ENCODE peak calls at places on chromosomes 5 and 9, in nine cellular contexts. L is HepG2, B is nephron progenitor cell, U is endothelial cell of umbilical vein, C is H9, F is smooth muscle cell of the brain vasculature, T is pons, J is Peyer's patch, Z is T-cell. S is an unnamed sample.

GRCh38 chr9:127091526-127091925 is 30.9 kb downstream of the ANGPTL2 start:
- DNase-seq in C (no peak), Z (no peak), F (no peak), U (no peak), T (no peak), L (no peak), J (no peak), B (no peak), S (no peak)

GRCh38 chr9:16832101-16832500 is 38.4 kb downstream of the BNC2 start:
- DNase-seq in T (no peak), B (no peak), J (no peak), Z (no peak), C (no peak), F (no peak), U (no peak), L (no peak), S (no peak)

GRCh38 chr5:112586596-112587062 is 151.1 kb upstream of the APC start:
- DNase-seq in J (no peak), B (no peak), Z (no peak), C (peak; percentile 51), T (no peak), U (no peak), F (no peak), L (peak; percentile 58), S (no peak)

GRCh38 chr9:33510264-33511183 is 13.5 kb upstream of the ANKRD18B start:
- DNase-seq in Z (no peak), L (no peak), C (peak; percentile 64), J (peak; percentile 64), U (peak; percentile 78), F (no peak), B (peak; percentile 58), T (peak; percentile 69), S (peak; percentile 47)

GRCh38 chr5:135349441-135349840 is 49.6 kb downstream of the MACROH2A1 start:
- DNase-seq in J (no peak), B (no peak), F (no peak), Z (no peak), C (no peak), T (no peak), L (no peak), U (no peak), S (no peak)

GRCh38 chr9:128787583-128788156 is 617 bp downstream of the TBC1D13 start:
- DNase-seq in F (no peak), Z (no peak), C (no peak), L (no peak), J (no peak), U (peak; percentile 25), T (peak; percentile 19), B (peak; percentile 41), S (no peak)

GRCh38 chr5:69046375-69046957 is 47.3 kb upstream of the SLC30A5 start:
- DNase-seq in Z (no peak), U (no peak), T (no peak), C (no peak), F (no peak), L (peak; percentile 19), J (no peak), B (no peak), S (no peak)

GRCh38 chr5:179606071-179606909 is 17.2 kb downstream of the HNRNPH1 start:
- DNase-seq in C (no peak), L (no peak), B (no peak), U (no peak), J (peak; percentile 44), Z (no peak), T (no peak), F (no peak), S (no peak)

GRCh38 chr9:84072621-84073180 is 92.1 kb downstream of the RMI1 start:
- DNase-seq in U (no peak), B (no peak), T (no peak), F (no peak), C (no peak), Z (no peak), L (no peak), J (no peak), S (no peak)

GRCh38 chr5:105407190-105407589 is 1844.6 kb upstream of the NUDT12 start:
- DNase-seq in Z (no peak), U (no peak), J (no peak), C (no peak), F (no peak), T (no peak), L (no peak), B (no peak), S (no peak)

GRCh38 chr5:40991168-40991980 is 79.8 kb downstream of the MROH2B start:
- DNase-seq in C (no peak), J (no peak), B (no peak), F (peak; percentile 92), L (peak; percentile 94), T (peak; percentile 50), U (peak; percentile 90), Z (no peak), S (no peak)

GRCh38 chr5:179930788-179931473 is 23.2 kb upstream of the TBC1D9B start:
- DNase-seq in L (no peak), J (no peak), U (peak; percentile 11), T (peak; percentile 59), F (peak; percentile 1), C (no peak), B (no peak), Z (no peak), S (no peak)

GRCh38 chr5:32261198-32261597 is 51.5 kb downstream of the MTMR12 start:
- DNase-seq in T (no peak), J (no peak), B (no peak), U (no peak), L (no peak), Z (no peak), F (no peak), C (no peak), S (no peak)

GRCh38 chr5:156475182-156475830 is 148.3 kb downstream of the SGCD start:
- DNase-seq in L (no peak), J (no peak), T (peak; percentile 29), U (no peak), C (no peak), B (no peak), Z (no peak), F (no peak), S (no peak)

GRCh38 chr9:97527626-97528528 is 26.4 kb downstream of the TMOD1 start:
- DNase-seq in Z (no peak), B (peak; percentile 26), L (no peak), F (no peak), J (no peak), T (no peak), C (peak; percentile 58), U (no peak), S (no peak)

GRCh38 chr5:149135536-149136201 is 5.6 kb upstream of the ABLIM3 start:
- DNase-seq in T (no peak), B (no peak), C (no peak), F (no peak), L (no peak), Z (no peak), U (peak; percentile 89), J (no peak), S (peak; percentile 61)

GRCh38 chr9:128689293-128689770 is 310 bp downstream of the SET start:
- DNase-seq in B (no peak), Z (peak; percentile 36), L (no peak), T (no peak), C (peak; percentile 33), U (no peak), J (no peak), F (no peak), S (no peak)

GRCh38 chr5:15787676-15788075 is 287.7 kb downstream of the FBXL7 start:
- DNase-seq in T (no peak), J (no peak), C (no peak), F (no peak), U (no peak), L (no peak), Z (no peak), B (no peak), S (peak; percentile 19)

GRCh38 chr5:1396029-1396816 is 49.0 kb downstream of the SLC6A3 start:
- DNase-seq in T (no peak), B (no peak), C (no peak), J (no peak), Z (no peak), F (no peak), U (no peak), L (no peak), S (no peak)

GRCh38 chr5:111628901-111629300 is 116.6 kb upstream of the STARD4 start:
- DNase-seq in F (no peak), L (no peak), Z (no peak), C (no peak), J (no peak), B (no peak), U (no peak), T (no peak), S (peak; percentile 21)

GRCh38 chr5:18732556-18733479 is 1098.6 kb downstream of the TAF11L14 start:
- DNase-seq in C (no peak), Z (no peak), L (no peak), J (no peak), T (no peak), F (no peak), U (no peak), B (no peak), S (no peak)

GRCh38 chr5:174843263-174844250 is 119.2 kb downstream of the MSX2 start:
- DNase-seq in J (no peak), F (no peak), C (peak; percentile 33), L (no peak), B (no peak), T (no peak), U (no peak), Z (no peak), S (no peak)

GRCh38 chr5:52996966-52997365 is 7.8 kb downstream of the ITGA2 start:
- DNase-seq in U (no peak), L (no peak), J (no peak), B (no peak), T (no peak), Z (no peak), F (no peak), C (no peak), S (no peak)

GRCh38 chr5:157252741-157253465 is 13.0 kb upstream of the CYFIP2 start:
- DNase-seq in B (no peak), J (peak; percentile 52), Z (peak; percentile 70), T (no peak), U (no peak), L (no peak), C (no peak), F (no peak), S (peak; percentile 11)

GRCh38 chr9:14203366-14204056 is 110.4 kb downstream of the NFIB start:
- DNase-seq in T (peak; percentile 53), F (no peak), U (peak; percentile 88), J (peak; percentile 82), Z (no peak), C (no peak), L (no peak), B (no peak), S (no peak)

S was measured in GM04504.